ENCODE peak calls at places on chromosome 18, in seven cellular contexts. T, B, V, R, D, O and H are unnamed samples.

GRCh38 chr18:76258209-76258608 is 236.8 kb downstream of the ZNF516 start:
- DNase-seq in B (no peak), O (no peak), R (no peak), V (no peak), T (no peak), D (no peak), H (no peak)

GRCh38 chr18:12531747-12532146 is 124.0 kb downstream of the PRELID3A start:
- DNase-seq in V (no peak), B (no peak), T (no peak), R (no peak), O (no peak), D (no peak), H (no peak)

GRCh38 chr18:74980669-74981068 is 228.3 kb downstream of the PTGR3 start:
- DNase-seq in T (no peak), B (no peak), O (no peak), R (no peak), D (no peak), V (no peak), H (no peak)

GRCh38 chr18:76679259-76679658 is 143.1 kb upstream of the ZNF236 start:
- DNase-seq in D (peak), B (no peak), V (no peak), R (no peak), T (no peak), O (no peak), H (no peak)

GRCh38 chr18:79627750-79628294 is 51.8 kb upstream of the CTDP1 start:
- DNase-seq in R (no peak), V (no peak), O (no peak), B (no peak), D (no peak), T (no peak), H (no peak)

GRCh38 chr18:31976242-31976641 is 33.3 kb upstream of the TRAPPC8 start:
- DNase-seq in R (no peak), T (no peak), O (no peak), D (no peak), B (no peak), V (no peak), H (no peak)

GRCh38 chr18:27749189-27749588 is 427.7 kb downstream of the CDH2 start:
- DNase-seq in R (no peak), D (no peak), O (no peak), T (no peak), V (no peak), B (no peak), H (no peak)

GRCh38 chr18:13513481-13513880 is 212.9 kb downstream of the FAM210A start:
- DNase-seq in D (no peak), O (no peak), V (no peak), B (no peak), R (no peak), T (no peak), H (no peak)

GRCh38 chr18:75127143-75128021 is 81.6 kb downstream of the PTGR3 start:
- DNase-seq in R (no peak), D (peak), B (peak), T (no peak), V (no peak), O (no peak), H (no peak)

GRCh38 chr18:57550510-57550909 is 36.0 kb downstream of the FECH start:
- DNase-seq in R (no peak), T (no peak), V (no peak), D (no peak), O (no peak), B (no peak), H (no peak)

GRCh38 chr18:40897884-40898283 is 1057.2 kb upstream of the PIK3C3 start:
- DNase-seq in R (no peak), O (no peak), D (no peak), B (no peak), V (no peak), T (no peak), H (no peak)

GRCh38 chr18:22999212-22999611 is 66.1 kb downstream of the RBBP8 start:
- DNase-seq in R (no peak), O (no peak), B (no peak), D (no peak), V (no peak), T (no peak), H (no peak)

GRCh38 chr18:64474751-64475150 is 325.9 kb upstream of the LINC00305 start:
- DNase-seq in R (no peak), V (peak), O (no peak), D (no peak), T (no peak), B (no peak), H (no peak)
- TF ChIP-seq POLR2AphosphoS5 in R (no peak), V (no peak), O (no peak), D (no peak), T (no peak), B (no peak), H (no peak)

DNA sequence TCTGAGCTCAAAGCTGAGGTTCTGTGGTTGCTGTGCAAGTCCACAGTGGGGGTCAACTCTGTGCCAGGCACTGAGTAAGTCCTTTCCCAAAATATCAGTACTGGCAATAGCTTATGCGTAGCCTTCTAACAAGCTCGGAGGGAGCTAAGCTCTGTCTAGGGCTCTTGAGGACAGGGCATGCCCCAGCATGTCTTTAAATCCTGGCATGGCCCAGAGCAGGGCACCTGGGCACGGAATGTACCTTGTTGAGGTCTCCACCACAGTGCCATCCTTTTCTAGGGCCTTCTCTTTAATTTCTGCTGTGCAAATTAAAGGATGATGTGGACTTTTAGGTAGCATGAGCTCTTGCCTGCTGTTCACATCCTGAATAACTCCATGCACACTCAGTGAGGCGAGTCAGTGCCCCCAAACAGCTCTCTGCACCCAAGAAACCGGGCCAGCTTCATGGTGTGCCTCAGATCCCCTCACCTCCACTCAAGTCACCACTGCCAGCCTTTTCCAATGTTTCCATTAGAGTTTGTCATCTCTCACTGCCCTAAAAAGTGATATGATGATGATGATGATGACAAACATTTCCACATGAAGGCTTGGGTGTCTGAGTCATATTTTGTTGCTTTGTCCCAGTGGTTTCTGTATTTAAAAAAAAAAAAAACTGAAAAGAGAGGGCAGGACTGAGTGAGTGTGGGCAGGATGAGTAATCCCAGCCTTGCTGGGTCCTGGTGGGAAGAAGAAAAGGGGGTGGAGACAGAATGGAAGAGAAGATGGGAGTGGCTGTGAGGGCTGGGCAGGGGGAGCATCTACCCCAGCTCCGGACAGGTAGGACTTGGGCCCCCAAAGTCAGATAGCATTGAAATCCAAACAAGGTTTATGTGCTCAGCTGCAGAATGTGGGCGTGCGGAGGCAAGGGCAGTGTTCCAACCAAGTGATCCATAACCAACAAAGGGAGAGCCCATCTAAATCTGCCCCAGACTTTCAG is 78.9 kb downstream of the ZBTB7C start:
- DNase-seq in T (no peak), R (no peak), V (no peak), O (no peak), D (no peak), B (no peak), H (no peak)
- TF ChIP-seq TAF1 in T (no peak), R (no peak), V (no peak), O (no peak), D (no peak), B (no peak), H (no peak)

DNA sequence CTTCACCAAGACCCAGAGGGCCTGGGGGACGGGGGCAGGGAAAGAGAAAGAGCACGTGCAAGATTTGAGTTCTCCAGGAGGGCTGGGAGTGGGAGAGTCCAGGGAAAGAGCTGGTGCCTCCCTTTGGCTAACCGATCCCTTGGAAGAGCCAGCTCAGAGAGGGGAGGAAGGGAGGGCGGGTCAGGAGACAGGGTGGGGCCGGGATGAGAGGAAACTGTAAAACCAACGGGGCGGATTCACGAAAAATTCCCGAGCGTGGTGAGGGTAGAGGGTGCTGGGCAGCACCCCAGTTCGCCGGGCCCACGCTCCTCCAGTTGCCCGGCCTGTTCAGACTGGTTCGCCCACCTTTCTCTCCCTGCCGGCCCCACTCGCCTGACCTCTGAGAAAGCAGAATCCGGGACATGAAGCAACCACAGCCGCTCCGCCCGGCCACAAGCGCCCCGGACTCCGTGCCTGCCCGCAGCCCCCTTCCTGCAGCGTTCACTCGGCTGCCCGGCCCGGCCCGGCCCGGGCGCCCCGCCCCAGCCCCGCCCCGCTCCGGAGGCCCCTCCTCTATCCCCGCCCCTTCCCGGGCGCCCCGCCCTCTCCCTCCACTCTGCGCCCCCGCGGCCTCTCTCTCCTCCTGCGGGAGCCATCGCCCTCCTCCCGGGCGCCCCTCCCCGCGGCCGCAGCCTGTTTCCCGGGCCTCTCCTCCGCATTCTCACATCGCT is 230.9 kb upstream of the SMAD2 start:
- DNase-seq in O (peak), B (peak), V (peak), T (peak), R (no peak), D (no peak), H (peak)
- TF ChIP-seq POLR2AphosphoS5 in O (no peak), B (peak), V (no peak), T (no peak), R (no peak), D (no peak), H (no peak)

GRCh38 chr18:3869848-3870247 is 419.9 kb downstream of the TGIF1 start:
- DNase-seq in R (no peak), B (no peak), D (peak), T (no peak), V (peak), O (no peak), H (no peak)
- TF ChIP-seq TAF1 in R (no peak), B (no peak), D (no peak), T (no peak), V (no peak), O (no peak), H (no peak)

GRCh38 chr18:34493099-34493544 is 217.0 kb upstream of the DTNA start:
- DNase-seq in V (peak), B (peak), D (peak), R (no peak), T (no peak), O (no peak), H (no peak)
- TF ChIP-seq POLR2AphosphoS5 in V (no peak), B (peak), D (no peak), R (no peak), T (no peak), O (no peak), H (no peak)

DNA sequence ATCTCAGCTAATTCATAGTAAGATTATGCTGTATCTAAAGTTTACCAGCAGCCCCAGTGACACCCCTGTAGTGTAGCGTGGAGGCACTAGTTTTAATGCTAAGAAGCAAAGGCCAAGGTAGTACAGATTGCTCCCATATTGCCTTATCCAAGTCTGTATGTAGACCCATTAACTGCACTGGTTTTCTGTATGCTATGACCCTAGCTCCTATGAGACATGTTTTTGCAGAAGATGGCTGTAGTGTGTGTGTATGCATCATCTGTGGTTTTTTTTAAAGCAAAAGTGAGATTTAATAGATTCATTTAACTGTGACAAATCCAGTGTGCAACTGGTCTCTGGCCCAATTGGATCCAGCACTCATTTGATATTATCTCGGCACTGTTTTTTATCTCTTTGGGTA is 86.5 kb downstream of the HAUS1 start:
- DNase-seq in V (no peak), T (no peak), O (no peak), D (no peak), R (no peak), B (no peak), H (no peak)
- TF ChIP-seq TAF1 in V (no peak), T (no peak), O (no peak), D (no peak), R (no peak), B (no peak), H (no peak)

GRCh38 chr18:55475467-55475866 is 112.5 kb downstream of the TCF4 start:
- DNase-seq in V (no peak), R (no peak), T (no peak), B (no peak), O (no peak), D (no peak), H (no peak)

GRCh38 chr18:55479656-55480420 is 108.2 kb downstream of the TCF4 start:
- DNase-seq in R (no peak), D (no peak), B (no peak), V (no peak), T (no peak), O (no peak), H (no peak)

GRCh38 chr18:55475916-55476315 is 112.1 kb downstream of the TCF4 start:
- DNase-seq in D (no peak), T (no peak), V (no peak), O (no peak), R (no peak), B (no peak), H (no peak)

GRCh38 chr18:55478301-55478660 is 109.7 kb downstream of the TCF4 start:
- DNase-seq in V (no peak), O (no peak), T (no peak), D (no peak), R (no peak), B (no peak), H (no peak)

GRCh38 chr18:55477537-55478300 is 110.3 kb downstream of the TCF4 start:
- DNase-seq in D (no peak), B (no peak), O (no peak), T (no peak), R (peak), V (no peak), H (peak)
- TF ChIP-seq POLR2AphosphoS5 in D (no peak), B (no peak), O (no peak), T (no peak), R (no peak), V (peak), H (no peak)

GRCh38 chr18:38933322-38933721 is 1367.7 kb upstream of the CELF4 start:
- DNase-seq in R (no peak), B (no peak), O (no peak), D (no peak), V (no peak), T (no peak), H (no peak)

GRCh38 chr18:38931754-38932050 is 1366.1 kb upstream of the CELF4 start:
- DNase-seq in V (no peak), D (no peak), O (no peak), R (no peak), T (no peak), B (no peak), H (no peak)

GRCh38 chr18:38933910-38934510 is 1368.4 kb upstream of the CELF4 start:
- DNase-seq in O (no peak), R (no peak), V (no peak), B (no peak), T (no peak), D (no peak), H (no peak)

GRCh38 chr18:38930881-38931753 is 1365.5 kb upstream of the CELF4 start:
- DNase-seq in O (no peak), R (no peak), T (no peak), V (no peak), B (no peak), D (no peak), H (no peak)

DNA sequence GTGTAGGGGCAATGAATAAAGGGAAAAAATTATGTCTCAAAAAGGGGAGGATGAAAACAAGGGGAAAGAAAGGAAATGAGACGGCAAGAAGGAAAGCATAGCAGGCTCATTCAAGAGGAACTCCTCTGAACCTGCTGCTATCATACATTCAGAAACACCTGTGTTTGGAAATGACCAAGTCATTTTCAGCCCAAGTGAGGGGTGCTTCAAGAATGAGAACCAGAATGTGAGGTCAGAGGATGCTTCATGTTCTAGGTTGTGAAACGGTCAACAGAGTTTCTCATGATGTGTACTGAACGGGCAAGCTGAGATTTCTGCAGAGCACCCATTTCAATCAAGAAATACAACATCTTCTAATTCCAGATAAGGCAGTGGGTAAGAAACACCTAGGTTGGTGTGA is 1367.2 kb upstream of the CELF4 start:
- DNase-seq in V (no peak), O (no peak), B (no peak), R (no peak), D (no peak), T (no peak), H (no peak)
- TF ChIP-seq TAF1 in V (no peak), O (no peak), B (no peak), R (no peak), D (no peak), T (no peak), H (no peak)